ENCODE peak calls at places on chromosomes 3 and 15, in four cellular contexts. One of them, this sample, is unnamed.

GRCh38 chr15:91022075-91022831 is at the start of gene VPS33B:
- DNase-seq in sigmoid colon: peak; percentile 91
- DNase-seq in SK-N-SH: peak; percentile 85
- DNase-seq in H1: peak; percentile 86
- DNase-seq in this sample: peak; percentile 93

GRCh38 chr3:10467904-10468610 is 37.3 kb downstream of the ATP2B2 start:
- DNase-seq in sigmoid colon: no peak
- DNase-seq in SK-N-SH: peak; percentile 66
- DNase-seq in H1: no peak
- DNase-seq in this sample: no peak

GRCh38 chr3:62445267-62445666 is 71.9 kb upstream of the FEZF2 start:
- DNase-seq in SK-N-SH: no peak
- DNase-seq in sigmoid colon: no peak
- DNase-seq in H1: no peak
- DNase-seq in this sample: no peak

GRCh38 chr3:133568294-133569014 is 5.0 kb upstream of the CDV3 start:
- DNase-seq in H1: no peak
- DNase-seq in sigmoid colon: no peak
- DNase-seq in SK-N-SH: no peak
- DNase-seq in this sample: no peak

GRCh38 chr3:18233987-18234716 is 191.0 kb downstream of the SATB1 start:
- DNase-seq in H1: no peak
- DNase-seq in sigmoid colon: no peak
- DNase-seq in SK-N-SH: no peak
- DNase-seq in this sample: no peak

GRCh38 chr3:49013738-49014660 is 4.4 kb downstream of the DALRD3 start:
- DNase-seq in sigmoid colon: no peak
- DNase-seq in H1: peak; percentile 86
- DNase-seq in SK-N-SH: peak; percentile 72
- DNase-seq in this sample: no peak

GRCh38 chr3:146128939-146129338 is 32.0 kb downstream of the PLOD2 start:
- DNase-seq in H1: no peak
- DNase-seq in SK-N-SH: no peak
- DNase-seq in sigmoid colon: no peak
- DNase-seq in this sample: no peak

GRCh38 chr15:63918317-63918672 is 84.5 kb upstream of the HERC1 start:
- DNase-seq in sigmoid colon: no peak
- DNase-seq in H1: no peak
- DNase-seq in SK-N-SH: no peak
- DNase-seq in this sample: no peak

GRCh38 chr3:158970006-158970405 is 168.2 kb downstream of the MFSD1 start:
- DNase-seq in sigmoid colon: no peak
- DNase-seq in H1: no peak
- DNase-seq in SK-N-SH: no peak
- DNase-seq in this sample: no peak

GRCh38 chr3:152151216-152151874 is 117.4 kb upstream of the MBNL1 start:
- DNase-seq in sigmoid colon: no peak
- DNase-seq in SK-N-SH: no peak
- DNase-seq in H1: no peak
- DNase-seq in this sample: no peak

GRCh38 chr3:182473191-182473710 is 320.1 kb upstream of the ATP11B start:
- DNase-seq in SK-N-SH: no peak
- DNase-seq in sigmoid colon: no peak
- DNase-seq in H1: no peak
- DNase-seq in this sample: no peak

GRCh38 chr15:78509726-78510312 is 2.4 kb downstream of the HYKK start:
- DNase-seq in H1: no peak
- DNase-seq in SK-N-SH: no peak
- DNase-seq in sigmoid colon: no peak
- DNase-seq in this sample: no peak

GRCh38 chr3:131730581-131730980 is 227.8 kb upstream of the MRPL3 start:
- DNase-seq in H1: no peak
- DNase-seq in SK-N-SH: no peak
- DNase-seq in sigmoid colon: no peak
- DNase-seq in this sample: no peak

GRCh38 chr3:164222200-164222599 is 856.1 kb downstream of the SI start:
- DNase-seq in sigmoid colon: no peak
- DNase-seq in H1: no peak
- DNase-seq in SK-N-SH: no peak
- DNase-seq in this sample: no peak

GRCh38 chr3:11619946-11620652 is 23.6 kb downstream of the VGLL4 start:
- DNase-seq in sigmoid colon: no peak
- DNase-seq in H1: no peak
- DNase-seq in SK-N-SH: no peak
- DNase-seq in this sample: no peak

GRCh38 chr15:56788359-56788758 is 55.0 kb upstream of the ZNF280D start:
- DNase-seq in SK-N-SH: no peak
- DNase-seq in H1: no peak
- DNase-seq in sigmoid colon: no peak
- DNase-seq in this sample: no peak

GRCh38 chr3:129344540-129345220 is 66.0 kb downstream of the HMCES start:
- DNase-seq in SK-N-SH: no peak
- DNase-seq in H1: peak; percentile 86
- DNase-seq in sigmoid colon: no peak
- DNase-seq in this sample: no peak

GRCh38 chr3:126356373-126357298 is 572 bp downstream of the KLF15 start:
- DNase-seq in sigmoid colon: peak; percentile 82
- DNase-seq in SK-N-SH: peak; percentile 82
- DNase-seq in H1: no peak
- DNase-seq in this sample: no peak

GRCh38 chr15:23687143-23687470 is at the start of gene NDN:
- DNase-seq in sigmoid colon: peak; percentile 70
- DNase-seq in SK-N-SH: peak; percentile 43
- DNase-seq in H1: peak; percentile 70
- DNase-seq in this sample: no peak

GRCh38 chr15:59256538-59256937 is 49.9 kb downstream of the LDHAL6B start:
- DNase-seq in H1: no peak
- DNase-seq in sigmoid colon: no peak
- DNase-seq in SK-N-SH: no peak
- DNase-seq in this sample: no peak

GRCh38 chr15:56261854-56262509 is 18.3 kb upstream of the RFX7 start:
- DNase-seq in SK-N-SH: no peak
- DNase-seq in sigmoid colon: no peak
- DNase-seq in H1: no peak
- DNase-seq in this sample: no peak

GRCh38 chr15:59491062-59491461 is 53.1 kb downstream of the FAM81A start:
- DNase-seq in SK-N-SH: no peak
- DNase-seq in sigmoid colon: no peak
- DNase-seq in H1: no peak
- DNase-seq in this sample: no peak

GRCh38 chr15:34969340-34970097 is at the start of gene AQR:
- DNase-seq in sigmoid colon: peak; percentile 98
- DNase-seq in SK-N-SH: peak; percentile 91
- DNase-seq in H1: peak; percentile 95
- DNase-seq in this sample: peak; percentile 97

GRCh38 chr3:129318921-129319320 is 40.3 kb downstream of the HMCES start:
- DNase-seq in sigmoid colon: no peak
- DNase-seq in H1: no peak
- DNase-seq in SK-N-SH: no peak
- DNase-seq in this sample: no peak

GRCh38 chr15:46080018-46080417 is 445.2 kb downstream of the SQOR start:
- DNase-seq in SK-N-SH: peak; percentile 61
- DNase-seq in H1: no peak
- DNase-seq in sigmoid colon: no peak
- DNase-seq in this sample: no peak

GRCh38 chr3:132593241-132593949 is 3.7 kb upstream of the ACKR4 start:
- DNase-seq in SK-N-SH: no peak
- DNase-seq in H1: no peak
- DNase-seq in sigmoid colon: no peak
- DNase-seq in this sample: no peak

GRCh38 chr3:126340943-126341754 is 16.1 kb downstream of the KLF15 start:
- DNase-seq in H1: peak; percentile 39
- DNase-seq in sigmoid colon: peak; percentile 57
- DNase-seq in SK-N-SH: no peak
- DNase-seq in this sample: no peak

GRCh38 chr15:31215490-31216209 is 111.0 kb upstream of the KLF13 start:
- DNase-seq in sigmoid colon: peak; percentile 92
- DNase-seq in H1: peak; percentile 91
- DNase-seq in SK-N-SH: peak; percentile 94
- DNase-seq in this sample: no peak

GRCh38 chr3:106703524-106703923 is 673.7 kb upstream of the CCDC54 start:
- DNase-seq in H1: no peak
- DNase-seq in SK-N-SH: peak; percentile 17
- DNase-seq in sigmoid colon: no peak
- DNase-seq in this sample: no peak

GRCh38 chr15:75650908-75651809 is 3.4 kb downstream of the SNX33 start:
- DNase-seq in SK-N-SH: no peak
- DNase-seq in H1: no peak
- DNase-seq in sigmoid colon: peak; percentile 80
- DNase-seq in this sample: no peak
- TF ChIP-seq EP300 in SK-N-SH: no peak
- TF ChIP-seq EP300 in H1: no peak
- TF ChIP-seq EP300 in sigmoid colon: no peak
- TF ChIP-seq EP300 in this sample: no peak

GRCh38 chr15:42036991-42037390 is 16.1 kb upstream of the PLA2G4E start:
- DNase-seq in sigmoid colon: no peak
- DNase-seq in SK-N-SH: no peak
- DNase-seq in H1: no peak
- DNase-seq in this sample: no peak

GRCh38 chr15:42034628-42035177 is 13.9 kb upstream of the PLA2G4E start:
- DNase-seq in H1: no peak
- DNase-seq in SK-N-SH: no peak
- DNase-seq in sigmoid colon: no peak
- DNase-seq in this sample: no peak

GRCh38 chr15:42036112-42036905 is 15.5 kb upstream of the PLA2G4E start:
- DNase-seq in H1: no peak
- DNase-seq in sigmoid colon: no peak
- DNase-seq in SK-N-SH: peak; percentile 45
- DNase-seq in this sample: no peak

GRCh38 chr15:42033214-42033873 is 12.5 kb upstream of the PLA2G4E start:
- DNase-seq in H1: no peak
- DNase-seq in sigmoid colon: no peak
- DNase-seq in SK-N-SH: no peak
- DNase-seq in this sample: no peak

GRCh38 chr15:42035362-42035761 is 14.5 kb upstream of the PLA2G4E start:
- DNase-seq in sigmoid colon: no peak
- DNase-seq in H1: no peak
- DNase-seq in SK-N-SH: no peak
- DNase-seq in this sample: no peak
- TF ChIP-seq POLR2AphosphoS5 in sigmoid colon: no peak
- TF ChIP-seq POLR2AphosphoS5 in H1: no peak
- TF ChIP-seq POLR2AphosphoS5 in SK-N-SH: no peak
- TF ChIP-seq POLR2AphosphoS5 in this sample: no peak

DNA sequence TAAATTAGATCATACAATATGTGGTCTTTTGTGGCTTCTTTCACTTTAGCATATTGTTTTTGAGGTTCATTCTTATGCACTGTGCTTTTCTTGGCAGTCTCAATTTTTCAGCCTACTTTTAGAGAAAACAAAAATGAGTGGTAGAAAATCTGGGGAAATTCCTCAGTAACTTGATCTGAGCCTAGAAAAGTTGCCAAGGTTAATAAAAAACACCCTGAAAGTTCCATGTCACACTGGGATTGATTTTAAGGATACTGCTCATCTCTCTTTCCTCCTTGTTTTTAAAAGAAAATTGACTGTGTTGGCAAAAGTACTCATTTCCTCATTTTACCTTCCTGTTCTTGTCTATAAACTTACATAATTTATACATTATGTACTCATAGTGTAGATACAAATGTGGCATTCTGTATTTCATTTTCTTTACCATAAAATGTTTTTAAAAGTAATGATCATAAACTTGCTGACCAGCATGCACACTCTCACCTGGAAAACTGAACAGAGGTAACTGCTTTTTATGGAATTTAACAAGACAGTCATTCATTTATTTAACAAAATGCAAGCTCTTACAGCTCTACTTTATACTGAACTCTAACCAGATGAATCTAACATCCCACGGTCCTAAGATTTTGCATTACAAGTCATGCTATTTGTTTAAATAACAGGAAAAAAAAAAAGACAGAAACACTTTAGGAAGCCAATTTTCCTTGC is 28.6 kb upstream of the SH3BP5 start:
- DNase-seq in sigmoid colon: no peak
- DNase-seq in SK-N-SH: no peak
- DNase-seq in H1: no peak
- DNase-seq in this sample: no peak
- H3K4me1 ChIP-seq in sigmoid colon: no peaks in the 10 kb centered on the region
- H3K4me1 ChIP-seq in SK-N-SH: peaks cover 4% of the 10 kb centered on the region
- H3K4me1 ChIP-seq in H1: peaks cover 15% of the 10 kb centered on the region
- H3K4me1 ChIP-seq in this sample: peaks cover 6% of the 10 kb centered on the region

GRCh38 chr3:197949767-197950660 is at the start of gene RPL35A:
- DNase-seq in H1: peak; percentile 90
- DNase-seq in sigmoid colon: peak; percentile 92
- DNase-seq in SK-N-SH: peak; percentile 79
- DNase-seq in this sample: peak; percentile 98
- TF ChIP-seq EP300 in H1: peak; percentile 4
- TF ChIP-seq EP300 in sigmoid colon: no peak
- TF ChIP-seq EP300 in SK-N-SH: no peak
- TF ChIP-seq EP300 in this sample: no peak

GRCh38 chr3:172074578-172074977 is 35.2 kb downstream of the FNDC3B start:
- DNase-seq in sigmoid colon: peak; percentile 78
- DNase-seq in SK-N-SH: no peak
- DNase-seq in H1: no peak
- DNase-seq in this sample: no peak
- TF ChIP-seq POLR2AphosphoS5 in sigmoid colon: peak; percentile 43
- TF ChIP-seq POLR2AphosphoS5 in SK-N-SH: no peak
- TF ChIP-seq POLR2AphosphoS5 in H1: no peak
- TF ChIP-seq POLR2AphosphoS5 in this sample: no peak

GRCh38 chr3:50317303-50317702 is 5.2 kb downstream of the HYAL2 start:
- DNase-seq in SK-N-SH: no peak
- DNase-seq in sigmoid colon: no peak
- DNase-seq in H1: no peak
- DNase-seq in this sample: no peak
- H3K4me1 ChIP-seq in SK-N-SH: peaks cover 35% of the 10 kb centered on the region
- H3K4me1 ChIP-seq in sigmoid colon: no peaks in the 10 kb centered on the region
- H3K4me1 ChIP-seq in H1: peaks cover 15% of the 10 kb centered on the region
- H3K4me1 ChIP-seq in this sample: peaks cover 55% of the 10 kb centered on the region

This sample was measured in esophagus muscularis mucosa.